ENCODE peak calls at places on chromosomes 2 and 18, in four cellular contexts. J, K, M and Y are unnamed samples. For H3K4me1, the result is how much of the 10 kb centered on the place peaks cover.

GRCh38 chr18:13313006-13313661 is 94.6 kb downstream of the LDLRAD4 start:
- DNase-seq in J (no peak), M (no peak), K (no peak), Y (peak)

GRCh38 chr2:240500561-240501423 is 57.0 kb downstream of the ANKMY1 start:
- DNase-seq in K (no peak), M (peak), J (peak), Y (peak)

GRCh38 chr2:45554764-45555163 is 56.3 kb downstream of the SRBD1 start:
- DNase-seq in K (no peak), M (no peak), J (no peak), Y (no peak)

GRCh38 chr2:105114551-105114950 is 76.7 kb downstream of the MRPS9 start:
- DNase-seq in J (no peak), M (no peak), K (peak), Y (no peak)

GRCh38 chr18:35683021-35683420 is 101.5 kb downstream of the GALNT1 start:
- DNase-seq in M (no peak), J (no peak), K (no peak), Y (no peak)

GRCh38 chr2:142190805-142191204 is 60.0 kb upstream of the LRP1B start:
- DNase-seq in M (no peak), J (no peak), K (no peak), Y (no peak)

GRCh38 chr2:128832946-128833560 is 514.4 kb upstream of the HS6ST1 start:
- DNase-seq in J (no peak), K (no peak), M (no peak), Y (no peak)

GRCh38 chr2:49004046-49004626 is 150.2 kb downstream of the FSHR start:
- DNase-seq in K (no peak), M (no peak), J (no peak), Y (no peak)

GRCh38 chr2:190678444-190679162 is 29.7 kb downstream of the NAB1 start:
- DNase-seq in J (no peak), M (no peak), K (no peak), Y (no peak)

GRCh38 chr2:45649855-45650806 is 1.3 kb upstream of the PRKCE start:
- DNase-seq in J (peak), M (peak), K (peak), Y (peak)

GRCh38 chr2:80303006-80303741 is 1.4 kb downstream of the LRRTM1 start:
- DNase-seq in J (no peak), K (no peak), M (no peak), Y (no peak)

GRCh38 chr2:163863073-163863472 is 127.3 kb upstream of the FIGN start:
- DNase-seq in M (no peak), K (no peak), J (no peak), Y (no peak)

GRCh38 chr18:73614812-73615211 is 532.8 kb downstream of the FBXO15 start:
- DNase-seq in J (no peak), K (no peak), M (no peak), Y (no peak)

GRCh38 chr18:36504928-36505327 is 207.4 kb downstream of the FHOD3 start:
- DNase-seq in J (no peak), K (no peak), M (no peak), Y (no peak)

GRCh38 chr2:84873350-84873749 is 7.5 kb downstream of the TRABD2A start:
- DNase-seq in M (no peak), K (no peak), J (no peak), Y (no peak)

GRCh38 chr2:111673526-111673925 is 210.5 kb downstream of the ANAPC1 start:
- DNase-seq in J (no peak), M (no peak), K (no peak), Y (peak)
- H3K4me1 ChIP-seq in J (under half), M (under half), K (under half), Y (under half)

DNA sequence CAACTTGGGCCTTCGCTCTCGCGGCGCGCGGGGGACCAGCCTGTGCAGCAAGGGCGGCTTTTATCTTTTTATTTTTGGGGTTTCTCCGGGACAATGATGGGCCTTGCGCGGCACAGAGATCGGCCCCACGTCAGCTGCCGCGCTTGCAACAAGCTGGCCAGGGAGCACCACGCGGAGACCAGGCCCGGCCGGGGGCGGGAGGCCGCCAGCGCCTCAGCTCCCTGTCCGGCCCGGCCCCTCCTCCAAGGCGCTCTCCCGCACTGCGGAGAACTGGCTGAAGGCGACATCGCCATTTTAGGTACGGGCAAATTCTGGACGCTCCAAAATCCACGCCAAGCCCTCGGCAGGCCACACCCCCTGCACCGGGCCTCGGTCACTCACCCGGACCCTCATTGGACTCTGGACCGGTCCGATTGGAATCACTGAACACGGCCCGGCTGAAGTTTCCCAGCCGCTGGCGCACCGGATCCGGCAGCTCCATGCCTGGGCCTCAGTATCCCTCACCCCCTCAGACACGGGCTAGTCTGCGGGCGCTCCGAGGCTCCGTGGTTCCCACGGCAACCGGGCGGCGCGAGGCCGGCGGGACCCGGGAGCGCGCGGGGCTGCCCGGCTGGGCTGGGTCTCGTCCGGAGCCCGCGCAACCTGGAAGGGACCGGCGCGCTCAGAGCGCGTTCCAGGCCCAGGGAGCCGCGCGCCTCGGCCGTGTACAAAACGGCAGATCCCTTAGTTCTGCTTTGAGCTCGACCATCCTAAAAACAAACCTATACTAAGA is at the start of gene TMEM17:
- DNase-seq in J (peak), K (peak), M (peak), Y (peak)
- TF ChIP-seq POLR2A in J (peak), K (peak), M (peak), Y (no peak)

DNA sequence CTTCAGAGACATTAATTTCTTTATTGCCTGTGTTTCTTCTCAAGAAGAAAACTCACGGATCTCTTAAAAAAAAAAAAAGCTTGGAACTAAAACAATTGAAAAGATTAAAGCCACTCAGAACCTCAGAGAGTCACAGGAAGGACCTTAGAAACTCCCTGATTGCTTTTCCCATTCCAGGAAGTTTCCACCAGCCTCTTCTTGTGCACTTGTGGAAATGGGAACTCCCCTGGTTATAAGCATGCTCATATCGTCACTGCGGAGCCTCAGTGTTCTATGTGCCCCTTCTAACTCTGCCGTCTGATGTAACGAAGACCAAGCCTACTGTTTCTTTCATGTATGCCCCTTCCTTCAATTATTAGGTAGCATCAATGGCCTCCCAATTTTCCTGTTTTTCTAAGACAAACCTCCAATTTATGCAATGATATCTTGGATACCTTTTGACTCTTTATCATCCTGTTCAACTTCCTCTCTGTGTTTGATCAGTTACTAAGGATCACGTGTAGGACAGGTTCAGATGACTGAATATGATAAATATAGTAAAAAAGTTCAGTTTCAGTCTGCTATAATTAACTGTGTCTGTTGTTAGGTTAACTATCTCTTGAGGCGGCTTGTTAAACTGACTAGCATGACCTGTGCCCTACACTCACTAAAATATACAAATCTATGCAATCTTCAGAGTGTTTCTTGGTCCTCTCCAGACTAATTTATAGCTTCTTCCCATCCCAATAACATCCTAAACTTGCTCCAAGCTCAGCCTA is 593.7 kb upstream of the CHAC2 start:
- DNase-seq in K (no peak), M (no peak), J (no peak), Y (no peak)
- TF ChIP-seq CTCF in K (no peak), M (no peak), J (no peak), Y (no peak)

GRCh38 chr2:120915670-120916069 is 180.0 kb downstream of the GLI2 start:
- DNase-seq in M (no peak), K (no peak), J (no peak), Y (no peak)

GRCh38 chr2:120912101-120912985 is 176.7 kb downstream of the GLI2 start:
- DNase-seq in K (peak), J (peak), M (no peak), Y (no peak)

GRCh38 chr2:120913972-120914838 is 178.5 kb downstream of the GLI2 start:
- DNase-seq in K (no peak), M (no peak), J (no peak), Y (no peak)

GRCh38 chr2:120916446-120916845 is 180.8 kb downstream of the GLI2 start:
- DNase-seq in K (no peak), M (no peak), J (no peak), Y (no peak)

GRCh38 chr2:120914839-120915521 is 179.3 kb downstream of the GLI2 start:
- DNase-seq in J (peak), K (peak), M (no peak), Y (no peak)
- H3K4me1 ChIP-seq in J (under half), K (half or more), M (under half), Y (half or more)

DNA sequence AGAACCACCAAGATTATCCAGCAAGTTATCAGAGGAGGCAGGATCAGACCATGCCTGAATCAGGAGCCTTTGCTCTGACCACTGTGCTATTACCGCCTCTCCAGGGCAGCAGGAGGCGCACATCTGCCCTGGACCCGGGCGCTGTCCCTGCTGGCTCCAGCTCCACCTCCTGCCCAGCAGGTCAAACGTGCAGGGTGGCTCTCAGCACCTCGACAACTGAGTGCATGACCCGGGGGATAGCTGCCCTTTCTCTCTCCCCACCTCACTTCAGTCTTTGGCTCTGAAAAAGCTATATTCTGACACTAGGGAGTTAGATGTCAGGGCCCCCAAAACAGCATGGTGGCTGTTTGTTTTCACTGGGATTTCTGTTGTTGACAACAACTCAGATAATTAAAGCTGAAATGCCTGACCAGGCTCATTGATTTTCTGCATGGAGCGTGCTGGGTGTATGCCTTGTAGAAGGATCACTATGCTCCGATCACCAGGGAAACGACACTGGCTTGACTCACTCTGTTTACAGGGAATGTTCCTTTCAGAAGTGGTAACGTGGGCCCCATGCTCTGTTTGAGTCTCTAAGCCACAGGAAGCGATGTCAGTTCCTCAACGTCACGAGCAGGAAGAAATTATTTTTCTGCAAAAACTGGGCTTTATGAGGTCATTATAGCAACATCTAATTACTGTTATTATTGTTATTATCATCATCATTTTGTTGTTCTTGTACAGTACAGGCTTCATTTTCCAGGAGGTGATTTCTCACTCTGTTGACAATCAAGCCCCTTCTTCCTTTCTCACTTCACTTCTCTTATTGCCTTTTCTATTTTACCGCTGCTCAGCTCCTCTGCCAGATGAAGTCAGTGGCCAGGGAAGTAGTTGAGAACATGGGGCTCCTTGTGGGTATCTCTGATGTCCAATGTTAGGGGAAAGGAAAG is 125.6 kb downstream of the PLB1 start:
- DNase-seq in K (peak), M (peak), J (peak), Y (no peak)
- TF ChIP-seq POLR2A in K (no peak), M (no peak), J (peak), Y (peak)

DNA sequence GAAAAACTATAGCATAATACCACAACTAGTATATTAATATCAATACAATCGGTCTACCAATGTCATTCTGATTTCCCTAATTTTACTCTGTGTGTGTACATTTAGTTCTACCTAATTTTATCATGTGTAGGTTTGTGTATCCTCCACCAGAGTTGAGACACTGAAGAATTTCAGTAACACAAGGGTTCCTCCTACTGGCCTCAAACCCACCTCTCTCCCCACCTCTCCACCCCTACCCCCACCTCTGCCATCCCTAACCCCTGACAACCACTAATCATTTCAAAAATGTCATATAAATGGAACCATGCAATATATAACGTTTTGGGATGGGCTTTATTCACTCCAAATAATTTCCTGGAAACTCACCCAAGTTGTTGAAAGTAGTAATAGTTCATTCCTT is 117.9 kb downstream of the LYPD6 start:
- DNase-seq in J (no peak), K (no peak), M (no peak), Y (no peak)
- TF ChIP-seq CTCF in J (no peak), K (no peak), M (no peak), Y (no peak)